ENCODE peak calls at places on chromosomes 7 and 10, in five cellular contexts. U is HCT116, G is GM23338, Q is hepatocyte, A is SK-N-SH. W is an unnamed sample. For H3K9me2, the result is how much of the 10 kb centered on the place peaks cover.

GRCh38 chr7:155925682-155926081 is 113.4 kb upstream of the SHH start:
- DNase-seq in A (no peak), U (no peak), G (no peak), Q (no peak), W (no peak)

GRCh38 chr10:25206693-25207414 is 32.1 kb downstream of the GPR158 start:
- DNase-seq in A (no peak), G (no peak), U (no peak), Q (no peak), W (no peak)

GRCh38 chr10:80671847-80672246 is 134.1 kb downstream of the SH2D4B start:
- DNase-seq in A (no peak), U (no peak), G (no peak), Q (no peak), W (no peak)

GRCh38 chr10:86207226-86207625 is 159.4 kb downstream of the GRID1 start:
- DNase-seq in A (no peak), G (no peak), Q (no peak), U (no peak), W (no peak)

GRCh38 chr7:94374231-94374630 is 20.5 kb upstream of the COL1A2 start:
- DNase-seq in Q (peak), A (no peak), U (no peak), G (peak), W (peak)

GRCh38 chr10:20659225-20659624 is 237.9 kb downstream of the NEBL start:
- DNase-seq in U (no peak), G (no peak), Q (no peak), A (no peak), W (no peak)

GRCh38 chr7:48170506-48170905 is 752 bp upstream of the ABCA13 start:
- DNase-seq in Q (no peak), U (no peak), G (no peak), A (no peak), W (no peak)

GRCh38 chr7:129889133-129889854 is 63.5 kb downstream of the UBE2H start:
- DNase-seq in G (no peak), U (no peak), A (no peak), Q (no peak), W (no peak)

GRCh38 chr10:103193107-103193819 is at the start of gene NT5C2:
- DNase-seq in G (peak), Q (peak), A (peak), U (peak), W (peak)

GRCh38 chr7:133139350-133139749 is 57.5 kb upstream of the CHCHD3 start:
- DNase-seq in A (no peak), U (peak), G (peak), Q (peak), W (peak)

GRCh38 chr10:119652361-119652760 is 1.2 kb downstream of the BAG3 start:
- DNase-seq in A (no peak), U (peak), G (no peak), Q (peak), W (peak)

GRCh38 chr10:16441106-16441850 is 4.5 kb downstream of the PTER start:
- DNase-seq in Q (no peak), A (peak), G (no peak), U (no peak), W (peak)

GRCh38 chr7:111796671-111797070 is 234.4 kb upstream of the IMMP2L start:
- DNase-seq in U (peak), G (peak), Q (no peak), A (no peak), W (no peak)

GRCh38 chr7:92695308-92696261 is 105.4 kb upstream of the FAM133B start:
- DNase-seq in Q (peak), G (peak), A (no peak), U (peak), W (peak)

GRCh38 chr7:34849163-34849960 is 187.9 kb downstream of the DPY19L1 start:
- DNase-seq in G (no peak), U (no peak), Q (no peak), A (no peak), W (peak)

GRCh38 chr7:138023618-138024333 is 21.9 kb upstream of the CREB3L2 start:
- DNase-seq in U (no peak), Q (no peak), A (no peak), G (no peak), W (no peak)

GRCh38 chr10:121598261-121599249 is at the start of gene FGFR2:
- DNase-seq in Q (peak), U (peak), G (peak), A (peak), W (peak)

GRCh38 chr10:15859865-15860691 is at the start of gene MINDY3:
- DNase-seq in Q (peak), G (peak), U (peak), A (peak), W (peak)

GRCh38 chr7:90173127-90173844 is 19.0 kb downstream of the STEAP1 start:
- DNase-seq in U (no peak), A (no peak), G (no peak), Q (no peak), W (no peak)

GRCh38 chr10:11446133-11446532 is 165.3 kb downstream of the USP6NL start:
- DNase-seq in A (no peak), G (no peak), Q (no peak), U (no peak), W (no peak)

GRCh38 chr7:37273891-37274290 is 174.8 kb downstream of the ELMO1 start:
- DNase-seq in Q (no peak), G (no peak), U (no peak), A (no peak), W (no peak)

GRCh38 chr10:48636901-48637300 is 32.0 kb upstream of the ARHGAP22 start:
- DNase-seq in G (no peak), U (no peak), A (no peak), Q (no peak), W (no peak)

GRCh38 chr7:134122980-134123379 is 4.2 kb upstream of the LRGUK start:
- DNase-seq in U (no peak), A (no peak), Q (no peak), G (no peak), W (no peak)

GRCh38 chr10:6351540-6351939 is 148.8 kb downstream of the PFKFB3 start:
- DNase-seq in Q (no peak), A (no peak), G (no peak), U (no peak), W (no peak)

GRCh38 chr10:117534321-117535044 is 8.1 kb upstream of the EMX2 start:
- DNase-seq in G (peak), U (no peak), Q (peak), A (no peak), W (no peak)

GRCh38 chr7:95578299-95578855 is 17.9 kb downstream of the PDK4 start:
- DNase-seq in Q (peak), A (no peak), G (no peak), U (no peak), W (no peak)

GRCh38 chr7:121547341-121548092 is 151.4 kb upstream of the FAM3C start:
- DNase-seq in A (peak), G (peak), U (peak), Q (peak), W (peak)

GRCh38 chr10:8054498-8055407 is at the start of gene GATA3:
- DNase-seq in A (peak), G (peak), Q (peak), U (no peak), W (peak)

GRCh38 chr10:66455304-66455703 is 470.5 kb upstream of the LRRTM3 start:
- DNase-seq in G (no peak), A (no peak), Q (no peak), U (peak), W (peak)

GRCh38 chr10:45649296-45649695 is 23.3 kb downstream of the ZFAND4 start:
- DNase-seq in A (no peak), Q (no peak), G (no peak), U (no peak), W (no peak)

GRCh38 chr10:47239211-47239610 is 60.8 kb upstream of the GDF10 start:
- DNase-seq in Q (no peak), U (no peak), A (no peak), G (no peak), W (no peak)

GRCh38 chr10:123666318-123667291 is at the start of gene GPR26:
- DNase-seq in G (peak), Q (peak), A (peak), U (no peak), W (no peak)

GRCh38 chr10:69572159-69573055 is 815 bp downstream of the NEUROG3 start:
- DNase-seq in A (peak), G (peak), U (no peak), Q (no peak), W (no peak)
- H2AFZ ChIP-seq in A (no peak), G (peak), U (no peak), Q (no peak), W (no peak)

GRCh38 chr7:28144266-28144665 is 36.3 kb downstream of the JAZF1 start:
- DNase-seq in A (peak), Q (peak), U (no peak), G (peak), W (no peak)
- TF ChIP-seq CTCF in A (no peak), Q (peak), U (no peak), G (no peak), W (no peak)

GRCh38 chr10:101356132-101356531 is 2.2 kb downstream of the BTRC start:
- DNase-seq in G (no peak), A (no peak), Q (no peak), U (no peak), W (no peak)

GRCh38 chr10:101355307-101355706 is 1.3 kb downstream of the BTRC start:
- DNase-seq in A (no peak), U (no peak), G (no peak), Q (no peak), W (no peak)

GRCh38 chr10:101354584-101355070 is 662 bp downstream of the BTRC start:
- DNase-seq in Q (no peak), U (no peak), G (no peak), A (no peak), W (peak)

GRCh38 chr10:101351477-101351876 is 2.5 kb upstream of the BTRC start:
- DNase-seq in A (no peak), G (no peak), Q (no peak), U (no peak), W (no peak)

GRCh38 chr10:101353692-101354583 is at the start of gene BTRC:
- DNase-seq in A (peak), U (peak), Q (peak), G (peak), W (peak)
- H3K9me2 ChIP-seq in A (under half), U (under half), Q (under half), G (under half), W (under half)

DNA sequence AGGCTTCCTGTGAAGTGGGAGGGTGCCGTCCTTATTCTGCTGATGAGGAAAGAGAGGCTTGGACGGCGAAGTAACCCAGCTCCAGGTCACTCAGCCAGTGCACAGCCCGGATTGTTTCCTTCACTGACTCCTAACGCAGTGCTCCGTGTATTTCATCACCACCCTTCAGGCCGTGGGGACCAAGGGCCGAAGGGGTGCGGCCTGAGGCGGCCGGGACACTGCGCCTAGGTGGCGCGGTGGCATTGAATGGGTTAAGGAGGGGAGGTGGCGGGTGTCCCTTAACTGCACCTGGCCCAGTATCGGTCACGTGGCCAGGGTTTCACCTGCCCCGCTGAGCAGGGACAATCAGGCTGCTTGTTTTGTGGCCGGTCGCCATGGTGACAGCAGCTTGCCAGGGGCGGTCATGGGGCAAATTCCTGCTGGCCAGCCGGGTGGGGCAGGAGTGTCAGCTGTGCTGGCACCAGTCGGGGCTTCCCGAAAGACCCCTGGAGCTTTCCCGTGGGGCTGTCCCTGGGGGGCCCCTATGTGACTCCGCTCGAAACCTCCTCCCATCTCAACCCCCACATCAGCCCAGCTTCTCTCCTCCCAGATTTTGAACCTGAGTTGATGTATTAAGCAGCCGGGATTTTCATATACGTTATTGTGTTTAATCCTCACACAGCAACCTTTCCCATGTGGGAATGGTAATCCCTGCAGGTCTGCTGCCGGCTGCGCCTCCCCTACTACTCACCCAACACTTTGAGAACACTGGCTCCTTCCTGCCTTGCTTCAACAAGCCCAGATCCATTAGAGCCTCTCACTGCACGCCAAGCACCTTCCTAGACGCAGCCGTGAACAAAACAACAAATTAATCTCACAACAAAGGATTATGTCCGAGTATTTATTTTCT is 4.4 kb upstream of the ABHD11 start:
- DNase-seq in Q (peak), A (peak), U (peak), G (peak), W (peak)
- H2AFZ ChIP-seq in Q (no peak), A (no peak), U (no peak), G (no peak), W (no peak)